ENCODE peak calls at places on chromosomes 7 and 10, in six cellular contexts. One of them, this sample, is unnamed.

GRCh38 chr7:39951156-39951942 is 1.3 kb downstream of the CDK13 start:
- DNase-seq in neural crest cell: peak
- DNase-seq in fibroblast of lung: peak
- DNase-seq in CD8-positive, alpha-beta T cell: peak
- DNase-seq in RWPE2: peak
- DNase-seq in astrocyte of the cerebellum: no peak
- DNase-seq in this sample: peak

GRCh38 chr7:1707756-1708611 is 37.9 kb downstream of the ELFN1 start:
- DNase-seq in fibroblast of lung: no peak
- DNase-seq in astrocyte of the cerebellum: no peak
- DNase-seq in neural crest cell: no peak
- DNase-seq in RWPE2: peak
- DNase-seq in CD8-positive, alpha-beta T cell: no peak
- DNase-seq in this sample: no peak

GRCh38 chr10:34905200-34905927 is 90.3 kb upstream of the PARD3 start:
- DNase-seq in CD8-positive, alpha-beta T cell: no peak
- DNase-seq in neural crest cell: no peak
- DNase-seq in RWPE2: no peak
- DNase-seq in fibroblast of lung: no peak
- DNase-seq in astrocyte of the cerebellum: no peak
- DNase-seq in this sample: no peak

GRCh38 chr10:98376485-98376884 is 38.5 kb downstream of the PYROXD2 start:
- DNase-seq in CD8-positive, alpha-beta T cell: no peak
- DNase-seq in fibroblast of lung: peak
- DNase-seq in astrocyte of the cerebellum: no peak
- DNase-seq in RWPE2: no peak
- DNase-seq in neural crest cell: no peak
- DNase-seq in this sample: peak

GRCh38 chr7:80659120-80660055 is 20.9 kb downstream of the CD36 start:
- DNase-seq in fibroblast of lung: peak
- DNase-seq in astrocyte of the cerebellum: peak
- DNase-seq in RWPE2: no peak
- DNase-seq in CD8-positive, alpha-beta T cell: no peak
- DNase-seq in neural crest cell: no peak
- DNase-seq in this sample: no peak

GRCh38 chr10:104037261-104037951 is 48.3 kb downstream of the COL17A1 start:
- DNase-seq in astrocyte of the cerebellum: no peak
- DNase-seq in CD8-positive, alpha-beta T cell: peak
- DNase-seq in RWPE2: peak
- DNase-seq in neural crest cell: no peak
- DNase-seq in fibroblast of lung: no peak
- DNase-seq in this sample: no peak

GRCh38 chr10:112393827-112394226 is 19.9 kb downstream of the ACSL5 start:
- DNase-seq in neural crest cell: no peak
- DNase-seq in fibroblast of lung: no peak
- DNase-seq in RWPE2: no peak
- DNase-seq in astrocyte of the cerebellum: no peak
- DNase-seq in CD8-positive, alpha-beta T cell: no peak
- DNase-seq in this sample: no peak

GRCh38 chr7:121343302-121343701 is 14.5 kb downstream of the WNT16 start:
- DNase-seq in RWPE2: no peak
- DNase-seq in CD8-positive, alpha-beta T cell: no peak
- DNase-seq in neural crest cell: no peak
- DNase-seq in fibroblast of lung: no peak
- DNase-seq in astrocyte of the cerebellum: no peak
- DNase-seq in this sample: no peak

GRCh38 chr10:24459836-24460235 is 250.9 kb downstream of the KIAA1217 start:
- DNase-seq in RWPE2: no peak
- DNase-seq in fibroblast of lung: no peak
- DNase-seq in CD8-positive, alpha-beta T cell: no peak
- DNase-seq in astrocyte of the cerebellum: no peak
- DNase-seq in neural crest cell: no peak
- DNase-seq in this sample: no peak

GRCh38 chr7:105853931-105854419 is 22.4 kb downstream of the ATXN7L1 start:
- DNase-seq in CD8-positive, alpha-beta T cell: peak
- DNase-seq in RWPE2: no peak
- DNase-seq in neural crest cell: peak
- DNase-seq in fibroblast of lung: no peak
- DNase-seq in astrocyte of the cerebellum: no peak
- DNase-seq in this sample: no peak
- TF ChIP-seq CTCF in CD8-positive, alpha-beta T cell: no peak
- TF ChIP-seq CTCF in RWPE2: no peak
- TF ChIP-seq CTCF in neural crest cell: no peak
- TF ChIP-seq CTCF in fibroblast of lung: peak
- TF ChIP-seq CTCF in astrocyte of the cerebellum: peak
- TF ChIP-seq CTCF in this sample: no peak

DNA sequence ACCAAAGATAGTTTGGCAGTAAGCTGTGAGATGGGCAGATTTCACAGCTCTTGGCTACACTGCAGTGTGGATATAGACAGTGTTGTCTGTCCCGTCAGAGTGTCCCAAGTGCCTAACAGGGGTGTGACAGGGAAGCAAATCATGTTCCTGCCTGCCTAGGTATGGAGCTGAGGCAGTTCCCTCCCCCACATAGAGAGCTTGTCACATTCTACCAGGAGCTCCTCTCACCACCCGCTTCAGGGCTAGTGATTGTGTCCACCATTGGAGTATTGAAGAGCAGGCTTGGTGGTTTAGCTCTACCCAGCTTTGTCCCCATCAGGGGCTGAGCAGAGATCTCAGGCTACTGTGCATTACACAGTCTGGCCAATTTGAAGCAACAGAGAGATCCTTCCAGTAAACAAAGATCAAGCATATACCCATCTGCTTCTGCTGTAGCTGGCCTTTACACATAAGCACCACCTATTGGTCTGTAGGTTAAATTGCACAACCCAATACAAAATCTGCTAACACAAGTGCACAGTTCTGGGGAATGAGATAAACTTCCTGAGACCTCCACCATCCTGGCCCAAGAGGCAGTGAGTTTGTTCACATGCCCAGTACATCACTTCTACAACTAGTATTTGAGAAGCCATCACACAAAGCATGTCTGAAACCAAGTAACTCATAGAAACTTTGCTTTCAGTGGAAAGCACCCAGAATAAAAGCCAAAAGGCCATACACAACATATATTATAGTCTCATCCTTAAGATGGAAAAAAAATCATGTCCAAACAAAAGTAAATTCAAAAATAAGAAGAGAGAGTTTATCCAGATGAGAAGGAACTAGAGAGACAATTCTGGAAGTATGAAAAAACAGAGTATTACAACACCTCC is 67.3 kb downstream of the GLCCI1 start:
- DNase-seq in astrocyte of the cerebellum: peak
- DNase-seq in CD8-positive, alpha-beta T cell: peak
- DNase-seq in fibroblast of lung: peak
- DNase-seq in RWPE2: no peak
- DNase-seq in neural crest cell: no peak
- DNase-seq in this sample: no peak
- TF ChIP-seq CTCF in astrocyte of the cerebellum: peak
- TF ChIP-seq CTCF in CD8-positive, alpha-beta T cell: peak
- TF ChIP-seq CTCF in fibroblast of lung: peak
- TF ChIP-seq CTCF in RWPE2: peak
- TF ChIP-seq CTCF in neural crest cell: peak
- TF ChIP-seq CTCF in this sample: peak

GRCh38 chr7:151310578-151310977 is 31.0 kb upstream of the NUB1 start:
- DNase-seq in astrocyte of the cerebellum: no peak
- DNase-seq in fibroblast of lung: no peak
- DNase-seq in neural crest cell: no peak
- DNase-seq in RWPE2: no peak
- DNase-seq in CD8-positive, alpha-beta T cell: no peak
- DNase-seq in this sample: peak
- TF ChIP-seq CTCF in astrocyte of the cerebellum: peak
- TF ChIP-seq CTCF in fibroblast of lung: peak
- TF ChIP-seq CTCF in neural crest cell: peak
- TF ChIP-seq CTCF in RWPE2: peak
- TF ChIP-seq CTCF in CD8-positive, alpha-beta T cell: no peak
- TF ChIP-seq CTCF in this sample: no peak

GRCh38 chr10:100340948-100341847 is 5.8 kb upstream of the SCD start:
- DNase-seq in CD8-positive, alpha-beta T cell: no peak
- DNase-seq in neural crest cell: no peak
- DNase-seq in astrocyte of the cerebellum: no peak
- DNase-seq in fibroblast of lung: no peak
- DNase-seq in RWPE2: no peak
- DNase-seq in this sample: no peak

GRCh38 chr10:100344386-100344785 is 2.6 kb upstream of the SCD start:
- DNase-seq in neural crest cell: no peak
- DNase-seq in astrocyte of the cerebellum: no peak
- DNase-seq in CD8-positive, alpha-beta T cell: no peak
- DNase-seq in RWPE2: no peak
- DNase-seq in fibroblast of lung: no peak
- DNase-seq in this sample: no peak

GRCh38 chr10:100341953-100342626 is 4.9 kb upstream of the SCD start:
- DNase-seq in CD8-positive, alpha-beta T cell: no peak
- DNase-seq in RWPE2: no peak
- DNase-seq in fibroblast of lung: peak
- DNase-seq in astrocyte of the cerebellum: no peak
- DNase-seq in neural crest cell: peak
- DNase-seq in this sample: peak

GRCh38 chr10:100345570-100346330 is 1.3 kb upstream of the SCD start:
- DNase-seq in neural crest cell: no peak
- DNase-seq in astrocyte of the cerebellum: peak
- DNase-seq in fibroblast of lung: peak
- DNase-seq in CD8-positive, alpha-beta T cell: no peak
- DNase-seq in RWPE2: no peak
- DNase-seq in this sample: no peak

DNA sequence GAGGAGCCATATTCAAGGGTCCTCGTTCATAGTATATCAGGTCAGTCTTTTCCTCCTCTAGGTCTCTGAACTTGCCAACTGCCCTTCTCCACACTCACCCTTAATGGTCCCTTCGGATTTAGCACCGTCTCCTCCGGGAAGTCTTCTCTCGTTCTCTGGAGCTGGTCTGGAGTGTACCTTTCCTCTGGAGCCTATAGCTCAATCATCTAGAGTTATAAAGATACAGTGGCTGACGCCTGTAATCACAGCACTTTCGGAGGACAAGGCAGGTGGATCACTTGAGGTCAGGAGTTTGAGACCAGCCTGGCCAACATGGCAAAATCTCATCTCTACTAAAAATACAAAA is 4.4 kb upstream of the SCD start:
- DNase-seq in CD8-positive, alpha-beta T cell: no peak
- DNase-seq in neural crest cell: no peak
- DNase-seq in fibroblast of lung: no peak
- DNase-seq in RWPE2: no peak
- DNase-seq in astrocyte of the cerebellum: no peak
- DNase-seq in this sample: no peak
- TF ChIP-seq CTCF in CD8-positive, alpha-beta T cell: peak
- TF ChIP-seq CTCF in neural crest cell: no peak
- TF ChIP-seq CTCF in fibroblast of lung: no peak
- TF ChIP-seq CTCF in RWPE2: peak
- TF ChIP-seq CTCF in astrocyte of the cerebellum: no peak
- TF ChIP-seq CTCF in this sample: no peak

GRCh38 chr7:137690635-137691034 is 156.1 kb downstream of the DGKI start:
- DNase-seq in CD8-positive, alpha-beta T cell: no peak
- DNase-seq in RWPE2: no peak
- DNase-seq in neural crest cell: no peak
- DNase-seq in astrocyte of the cerebellum: no peak
- DNase-seq in fibroblast of lung: no peak
- DNase-seq in this sample: no peak
- TF ChIP-seq CTCF in CD8-positive, alpha-beta T cell: no peak
- TF ChIP-seq CTCF in RWPE2: no peak
- TF ChIP-seq CTCF in neural crest cell: peak
- TF ChIP-seq CTCF in astrocyte of the cerebellum: no peak
- TF ChIP-seq CTCF in fibroblast of lung: no peak
- TF ChIP-seq CTCF in this sample: no peak

GRCh38 chr7:131224996-131225395 is 102.7 kb upstream of the MKLN1 start:
- DNase-seq in neural crest cell: no peak
- DNase-seq in CD8-positive, alpha-beta T cell: no peak
- DNase-seq in RWPE2: no peak
- DNase-seq in astrocyte of the cerebellum: no peak
- DNase-seq in fibroblast of lung: no peak
- DNase-seq in this sample: no peak

GRCh38 chr7:131223151-131223550 is 104.5 kb upstream of the MKLN1 start:
- DNase-seq in fibroblast of lung: no peak
- DNase-seq in RWPE2: no peak
- DNase-seq in CD8-positive, alpha-beta T cell: no peak
- DNase-seq in astrocyte of the cerebellum: no peak
- DNase-seq in neural crest cell: no peak
- DNase-seq in this sample: no peak

GRCh38 chr7:131221061-131221460 is 106.6 kb upstream of the MKLN1 start:
- DNase-seq in fibroblast of lung: no peak
- DNase-seq in CD8-positive, alpha-beta T cell: no peak
- DNase-seq in RWPE2: no peak
- DNase-seq in astrocyte of the cerebellum: no peak
- DNase-seq in neural crest cell: no peak
- DNase-seq in this sample: no peak

GRCh38 chr7:131219277-131220041 is 108.2 kb upstream of the MKLN1 start:
- DNase-seq in astrocyte of the cerebellum: no peak
- DNase-seq in fibroblast of lung: no peak
- DNase-seq in neural crest cell: no peak
- DNase-seq in RWPE2: no peak
- DNase-seq in CD8-positive, alpha-beta T cell: no peak
- DNase-seq in this sample: no peak

DNA sequence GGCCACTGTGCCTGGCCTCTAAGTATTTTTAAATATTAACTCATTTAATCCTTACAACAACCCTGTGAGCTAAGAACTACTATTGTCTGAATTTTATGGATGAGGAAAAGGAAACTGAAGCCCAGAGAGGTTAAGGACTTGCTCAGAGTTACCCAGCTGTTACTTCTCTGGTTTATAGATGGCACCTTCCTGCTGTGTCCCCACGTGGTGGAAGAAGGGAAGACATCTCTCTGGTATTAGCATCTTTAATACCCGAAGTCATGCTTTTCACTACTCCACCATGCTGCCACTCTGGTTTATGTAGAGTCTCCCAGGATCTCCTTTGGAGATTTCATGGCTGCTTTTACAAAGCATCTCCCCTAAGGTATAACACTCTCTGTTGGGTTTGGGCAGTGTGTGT is 105.5 kb upstream of the MKLN1 start:
- DNase-seq in fibroblast of lung: no peak
- DNase-seq in CD8-positive, alpha-beta T cell: no peak
- DNase-seq in neural crest cell: no peak
- DNase-seq in RWPE2: no peak
- DNase-seq in astrocyte of the cerebellum: no peak
- DNase-seq in this sample: no peak
- TF ChIP-seq CTCF in fibroblast of lung: no peak
- TF ChIP-seq CTCF in CD8-positive, alpha-beta T cell: no peak
- TF ChIP-seq CTCF in neural crest cell: no peak
- TF ChIP-seq CTCF in RWPE2: no peak
- TF ChIP-seq CTCF in astrocyte of the cerebellum: no peak
- TF ChIP-seq CTCF in this sample: no peak

DNA sequence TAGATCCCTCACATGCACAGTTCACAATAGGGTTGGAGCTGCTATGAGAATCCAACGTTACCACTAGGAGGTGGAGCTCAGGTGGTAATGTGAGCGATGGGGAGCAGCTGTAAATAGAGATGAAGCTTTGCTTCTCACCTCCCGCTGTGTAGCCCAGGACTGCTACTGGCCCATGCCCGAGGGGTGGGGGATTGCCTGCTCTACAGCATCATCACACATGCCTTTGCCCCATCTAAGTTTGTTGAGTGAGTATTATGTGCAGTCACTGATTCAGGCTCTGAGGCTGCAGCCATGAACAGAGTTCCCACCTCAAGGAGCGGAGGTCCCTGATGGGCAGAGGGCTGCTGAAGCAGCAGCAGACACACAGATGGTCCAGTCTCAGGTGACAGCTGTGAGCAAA is 94.1 kb downstream of the CHST15 start:
- DNase-seq in neural crest cell: no peak
- DNase-seq in fibroblast of lung: no peak
- DNase-seq in RWPE2: no peak
- DNase-seq in CD8-positive, alpha-beta T cell: no peak
- DNase-seq in astrocyte of the cerebellum: no peak
- DNase-seq in this sample: no peak
- TF ChIP-seq CTCF in neural crest cell: no peak
- TF ChIP-seq CTCF in fibroblast of lung: no peak
- TF ChIP-seq CTCF in RWPE2: no peak
- TF ChIP-seq CTCF in CD8-positive, alpha-beta T cell: no peak
- TF ChIP-seq CTCF in astrocyte of the cerebellum: peak
- TF ChIP-seq CTCF in this sample: no peak

This sample was measured in Calu3.